ENCODE peak calls at places on chromosome 2, in eight cellular contexts. S is H9, N is PC-3, J is nucleus accumbens, C is NCI-H524 treated with DMSO at 0.1 percent for 48 hours, P is midbrain, X is HTR-8/SVneo, I is activated T-cell treated with anti-CD3 and anti-CD28 coated beads for 1 hour. D is an unnamed sample.

GRCh38 chr2:96985630-96986385 is 572 bp downstream of the FAM178B start:
- DNase-seq in S (no peak), N (no peak), J (no peak), C (no peak), P (no peak), X (no peak), I (no peak), D (no peak)

GRCh38 chr2:84281510-84281909 is 177.6 kb downstream of the SUCLG1 start:
- DNase-seq in S (no peak), N (no peak), J (no peak), C (no peak), P (no peak), X (no peak), I (no peak), D (no peak)

GRCh38 chr2:58308435-58308834 is 67.3 kb upstream of the FANCL start:
- DNase-seq in S (no peak), N (no peak), J (no peak), C (no peak), P (no peak), X (no peak), I (no peak), D (no peak)

GRCh38 chr2:8435608-8436007 is 246.2 kb upstream of the ID2 start:
- DNase-seq in S (no peak), N (no peak), J (no peak), C (no peak), P (no peak), X (no peak), I (no peak), D (no peak)

GRCh38 chr2:213316001-213316735 is 31.9 kb downstream of the SPAG16 start:
- DNase-seq in S (no peak), N (peak), J (no peak), C (no peak), P (no peak), X (no peak), I (no peak), D (peak)

GRCh38 chr2:216650607-216651229 is 17.5 kb downstream of the IGFBP2 start:
- DNase-seq in S (no peak), N (no peak), J (no peak), C (no peak), P (no peak), X (no peak), I (no peak), D (no peak)

GRCh38 chr2:240614391-240614790 is 10.9 kb upstream of the GPR35 start:
- DNase-seq in S (no peak), N (no peak), J (no peak), C (no peak), P (no peak), X (no peak), I (no peak), D (no peak)

GRCh38 chr2:152611458-152612231 is 105.6 kb downstream of the PRPF40A start:
- DNase-seq in S (no peak), N (no peak), J (no peak), C (no peak), P (peak), X (peak), I (no peak), D (peak)

GRCh38 chr2:9297156-9297555 is 90.5 kb downstream of the ASAP2 start:
- DNase-seq in S (no peak), N (no peak), J (no peak), C (no peak), P (peak), X (no peak), I (no peak), D (no peak)

D was measured in ELR.